ENCODE peak calls at places on chromosomes 13 and 19, in six cellular contexts. One of them, this sample, is unnamed.

GRCh38 chr13:68124437-68125086 is 894.4 kb upstream of the PCDH9 start:
- DNase-seq in AG10803: no peak
- DNase-seq in NCI-H1105 treated with DMSO at 0.1 percent for 48 hours: no peak
- DNase-seq in COLO829: no peak
- DNase-seq in activated CD4-positive, alpha-beta T cell treated with anti-CD3 and anti-CD28 coated beads, Interleukin-2, amount 50 U/mL, for 24 hours: no peak
- DNase-seq in dermis microvascular lymphatic vessel endothelial cell: no peak
- DNase-seq in this sample: no peak

GRCh38 chr19:2983351-2984195 is 6.2 kb downstream of the TLE6 start:
- DNase-seq in AG10803: peak; percentile 96
- DNase-seq in NCI-H1105 treated with DMSO at 0.1 percent for 48 hours: peak; percentile 92
- DNase-seq in COLO829: no peak
- DNase-seq in activated CD4-positive, alpha-beta T cell treated with anti-CD3 and anti-CD28 coated beads, Interleukin-2, amount 50 U/mL, for 24 hours: no peak
- DNase-seq in dermis microvascular lymphatic vessel endothelial cell: no peak
- DNase-seq in this sample: peak; percentile 91

GRCh38 chr19:7534531-7534980 is 961 bp upstream of the PNPLA6 start:
- DNase-seq in AG10803: peak; percentile 81
- DNase-seq in NCI-H1105 treated with DMSO at 0.1 percent for 48 hours: peak; percentile 32
- DNase-seq in COLO829: no peak
- DNase-seq in activated CD4-positive, alpha-beta T cell treated with anti-CD3 and anti-CD28 coated beads, Interleukin-2, amount 50 U/mL, for 24 hours: no peak
- DNase-seq in dermis microvascular lymphatic vessel endothelial cell: peak; percentile 55
- DNase-seq in this sample: no peak

GRCh38 chr13:47415048-47415447 is 518.2 kb upstream of the HTR2A start:
- DNase-seq in AG10803: peak; percentile 82
- DNase-seq in NCI-H1105 treated with DMSO at 0.1 percent for 48 hours: no peak
- DNase-seq in COLO829: no peak
- DNase-seq in activated CD4-positive, alpha-beta T cell treated with anti-CD3 and anti-CD28 coated beads, Interleukin-2, amount 50 U/mL, for 24 hours: no peak
- DNase-seq in dermis microvascular lymphatic vessel endothelial cell: no peak
- DNase-seq in this sample: no peak

GRCh38 chr13:59413121-59413520 is 750.6 kb downstream of the DIAPH3 start:
- DNase-seq in AG10803: no peak
- DNase-seq in NCI-H1105 treated with DMSO at 0.1 percent for 48 hours: no peak
- DNase-seq in COLO829: no peak
- DNase-seq in activated CD4-positive, alpha-beta T cell treated with anti-CD3 and anti-CD28 coated beads, Interleukin-2, amount 50 U/mL, for 24 hours: no peak
- DNase-seq in dermis microvascular lymphatic vessel endothelial cell: no peak
- DNase-seq in this sample: no peak

GRCh38 chr19:15892012-15892411 is 5.9 kb downstream of the CYP4F2 start:
- DNase-seq in AG10803: no peak
- DNase-seq in NCI-H1105 treated with DMSO at 0.1 percent for 48 hours: no peak
- DNase-seq in COLO829: no peak
- DNase-seq in activated CD4-positive, alpha-beta T cell treated with anti-CD3 and anti-CD28 coated beads, Interleukin-2, amount 50 U/mL, for 24 hours: no peak
- DNase-seq in dermis microvascular lymphatic vessel endothelial cell: no peak
- DNase-seq in this sample: no peak

GRCh38 chr19:33225458-33225925 is at the start of gene SLC7A10:
- DNase-seq in AG10803: no peak
- DNase-seq in NCI-H1105 treated with DMSO at 0.1 percent for 48 hours: no peak
- DNase-seq in COLO829: no peak
- DNase-seq in activated CD4-positive, alpha-beta T cell treated with anti-CD3 and anti-CD28 coated beads, Interleukin-2, amount 50 U/mL, for 24 hours: no peak
- DNase-seq in dermis microvascular lymphatic vessel endothelial cell: no peak
- DNase-seq in this sample: no peak

GRCh38 chr13:105070452-105070851 is 1465.0 kb downstream of the EFNB2 start:
- DNase-seq in AG10803: no peak
- DNase-seq in NCI-H1105 treated with DMSO at 0.1 percent for 48 hours: no peak
- DNase-seq in COLO829: no peak
- DNase-seq in activated CD4-positive, alpha-beta T cell treated with anti-CD3 and anti-CD28 coated beads, Interleukin-2, amount 50 U/mL, for 24 hours: no peak
- DNase-seq in dermis microvascular lymphatic vessel endothelial cell: no peak
- DNase-seq in this sample: no peak

GRCh38 chr13:67662997-67663396 is 432.9 kb upstream of the PCDH9 start:
- DNase-seq in AG10803: no peak
- DNase-seq in NCI-H1105 treated with DMSO at 0.1 percent for 48 hours: no peak
- DNase-seq in COLO829: no peak
- DNase-seq in activated CD4-positive, alpha-beta T cell treated with anti-CD3 and anti-CD28 coated beads, Interleukin-2, amount 50 U/mL, for 24 hours: no peak
- DNase-seq in dermis microvascular lymphatic vessel endothelial cell: no peak
- DNase-seq in this sample: no peak

GRCh38 chr19:34172661-34173144 is 399 bp downstream of the LSM14A start:
- DNase-seq in AG10803: no peak
- DNase-seq in NCI-H1105 treated with DMSO at 0.1 percent for 48 hours: no peak
- DNase-seq in COLO829: no peak
- DNase-seq in activated CD4-positive, alpha-beta T cell treated with anti-CD3 and anti-CD28 coated beads, Interleukin-2, amount 50 U/mL, for 24 hours: no peak
- DNase-seq in dermis microvascular lymphatic vessel endothelial cell: no peak
- DNase-seq in this sample: no peak

GRCh38 chr19:13160557-13160956 is 10.3 kb downstream of the IER2 start:
- DNase-seq in AG10803: peak; percentile 67
- DNase-seq in NCI-H1105 treated with DMSO at 0.1 percent for 48 hours: no peak
- DNase-seq in COLO829: no peak
- DNase-seq in activated CD4-positive, alpha-beta T cell treated with anti-CD3 and anti-CD28 coated beads, Interleukin-2, amount 50 U/mL, for 24 hours: no peak
- DNase-seq in dermis microvascular lymphatic vessel endothelial cell: no peak
- DNase-seq in this sample: no peak

GRCh38 chr19:13899393-13899792 is 6.5 kb downstream of the BRME1 start:
- DNase-seq in AG10803: no peak
- DNase-seq in NCI-H1105 treated with DMSO at 0.1 percent for 48 hours: no peak
- DNase-seq in COLO829: no peak
- DNase-seq in activated CD4-positive, alpha-beta T cell treated with anti-CD3 and anti-CD28 coated beads, Interleukin-2, amount 50 U/mL, for 24 hours: no peak
- DNase-seq in dermis microvascular lymphatic vessel endothelial cell: no peak
- DNase-seq in this sample: no peak

GRCh38 chr13:53783466-53783865 is 754.9 kb downstream of the OLFM4 start:
- DNase-seq in AG10803: no peak
- DNase-seq in NCI-H1105 treated with DMSO at 0.1 percent for 48 hours: peak; percentile 78
- DNase-seq in COLO829: no peak
- DNase-seq in activated CD4-positive, alpha-beta T cell treated with anti-CD3 and anti-CD28 coated beads, Interleukin-2, amount 50 U/mL, for 24 hours: no peak
- DNase-seq in dermis microvascular lymphatic vessel endothelial cell: no peak
- DNase-seq in this sample: peak; percentile 2

GRCh38 chr13:54226866-54227265 is 1198.3 kb downstream of the OLFM4 start:
- DNase-seq in AG10803: no peak
- DNase-seq in NCI-H1105 treated with DMSO at 0.1 percent for 48 hours: no peak
- DNase-seq in COLO829: peak; percentile 93
- DNase-seq in activated CD4-positive, alpha-beta T cell treated with anti-CD3 and anti-CD28 coated beads, Interleukin-2, amount 50 U/mL, for 24 hours: no peak
- DNase-seq in dermis microvascular lymphatic vessel endothelial cell: no peak
- DNase-seq in this sample: no peak

GRCh38 chr13:28313579-28313978 is 175.2 kb downstream of the PAN3 start:
- DNase-seq in AG10803: peak; percentile 40
- DNase-seq in NCI-H1105 treated with DMSO at 0.1 percent for 48 hours: no peak
- DNase-seq in COLO829: no peak
- DNase-seq in activated CD4-positive, alpha-beta T cell treated with anti-CD3 and anti-CD28 coated beads, Interleukin-2, amount 50 U/mL, for 24 hours: no peak
- DNase-seq in dermis microvascular lymphatic vessel endothelial cell: no peak
- DNase-seq in this sample: no peak

GRCh38 chr13:48579167-48579918 is 46.5 kb upstream of the RCBTB2 start:
- DNase-seq in AG10803: no peak
- DNase-seq in NCI-H1105 treated with DMSO at 0.1 percent for 48 hours: peak; percentile 44
- DNase-seq in COLO829: no peak
- DNase-seq in activated CD4-positive, alpha-beta T cell treated with anti-CD3 and anti-CD28 coated beads, Interleukin-2, amount 50 U/mL, for 24 hours: no peak
- DNase-seq in dermis microvascular lymphatic vessel endothelial cell: no peak
- DNase-seq in this sample: no peak

GRCh38 chr13:79373916-79374315 is 32.1 kb downstream of the RBM26 start:
- DNase-seq in AG10803: no peak
- DNase-seq in NCI-H1105 treated with DMSO at 0.1 percent for 48 hours: no peak
- DNase-seq in COLO829: no peak
- DNase-seq in activated CD4-positive, alpha-beta T cell treated with anti-CD3 and anti-CD28 coated beads, Interleukin-2, amount 50 U/mL, for 24 hours: no peak
- DNase-seq in dermis microvascular lymphatic vessel endothelial cell: no peak
- DNase-seq in this sample: no peak

GRCh38 chr13:91236182-91236581 is 111.3 kb upstream of the MIR17HG start:
- DNase-seq in AG10803: no peak
- DNase-seq in NCI-H1105 treated with DMSO at 0.1 percent for 48 hours: no peak
- DNase-seq in COLO829: no peak
- DNase-seq in activated CD4-positive, alpha-beta T cell treated with anti-CD3 and anti-CD28 coated beads, Interleukin-2, amount 50 U/mL, for 24 hours: no peak
- DNase-seq in dermis microvascular lymphatic vessel endothelial cell: no peak
- DNase-seq in this sample: no peak

GRCh38 chr19:17807731-17808316 is 12.9 kb downstream of the B3GNT3 start:
- DNase-seq in AG10803: no peak
- DNase-seq in NCI-H1105 treated with DMSO at 0.1 percent for 48 hours: no peak
- DNase-seq in COLO829: no peak
- DNase-seq in activated CD4-positive, alpha-beta T cell treated with anti-CD3 and anti-CD28 coated beads, Interleukin-2, amount 50 U/mL, for 24 hours: no peak
- DNase-seq in dermis microvascular lymphatic vessel endothelial cell: no peak
- DNase-seq in this sample: no peak

GRCh38 chr13:112071011-112071901 is 4.3 kb downstream of the SOX1 start:
- DNase-seq in AG10803: no peak
- DNase-seq in NCI-H1105 treated with DMSO at 0.1 percent for 48 hours: peak; percentile 94
- DNase-seq in COLO829: no peak
- DNase-seq in activated CD4-positive, alpha-beta T cell treated with anti-CD3 and anti-CD28 coated beads, Interleukin-2, amount 50 U/mL, for 24 hours: no peak
- DNase-seq in dermis microvascular lymphatic vessel endothelial cell: no peak
- DNase-seq in this sample: peak; percentile 68

GRCh38 chr19:11008111-11008510 is 47.3 kb downstream of the SMARCA4 start:
- DNase-seq in AG10803: no peak
- DNase-seq in NCI-H1105 treated with DMSO at 0.1 percent for 48 hours: no peak
- DNase-seq in COLO829: no peak
- DNase-seq in activated CD4-positive, alpha-beta T cell treated with anti-CD3 and anti-CD28 coated beads, Interleukin-2, amount 50 U/mL, for 24 hours: no peak
- DNase-seq in dermis microvascular lymphatic vessel endothelial cell: no peak
- DNase-seq in this sample: no peak

GRCh38 chr19:44875666-44876418 is 15.2 kb upstream of the TOMM40 start:
- DNase-seq in AG10803: peak; percentile 9
- DNase-seq in NCI-H1105 treated with DMSO at 0.1 percent for 48 hours: no peak
- DNase-seq in COLO829: no peak
- DNase-seq in activated CD4-positive, alpha-beta T cell treated with anti-CD3 and anti-CD28 coated beads, Interleukin-2, amount 50 U/mL, for 24 hours: no peak
- DNase-seq in dermis microvascular lymphatic vessel endothelial cell: no peak
- DNase-seq in this sample: no peak

GRCh38 chr13:88586263-88586662 is 915.1 kb downstream of the SLITRK5 start:
- DNase-seq in AG10803: no peak
- DNase-seq in NCI-H1105 treated with DMSO at 0.1 percent for 48 hours: no peak
- DNase-seq in COLO829: no peak
- DNase-seq in activated CD4-positive, alpha-beta T cell treated with anti-CD3 and anti-CD28 coated beads, Interleukin-2, amount 50 U/mL, for 24 hours: no peak
- DNase-seq in dermis microvascular lymphatic vessel endothelial cell: no peak
- DNase-seq in this sample: no peak

GRCh38 chr19:45693168-45693788 is 812 bp downstream of the QPCTL start:
- DNase-seq in AG10803: peak; percentile 61
- DNase-seq in NCI-H1105 treated with DMSO at 0.1 percent for 48 hours: peak; percentile 58
- DNase-seq in COLO829: peak; percentile 74
- DNase-seq in activated CD4-positive, alpha-beta T cell treated with anti-CD3 and anti-CD28 coated beads, Interleukin-2, amount 50 U/mL, for 24 hours: peak; percentile 66
- DNase-seq in dermis microvascular lymphatic vessel endothelial cell: peak; percentile 50
- DNase-seq in this sample: peak; percentile 16

GRCh38 chr19:56315076-56315828 is 613 bp upstream of the ZSCAN5A start:
- DNase-seq in AG10803: peak; percentile 97
- DNase-seq in NCI-H1105 treated with DMSO at 0.1 percent for 48 hours: peak; percentile 98
- DNase-seq in COLO829: peak; percentile 98
- DNase-seq in activated CD4-positive, alpha-beta T cell treated with anti-CD3 and anti-CD28 coated beads, Interleukin-2, amount 50 U/mL, for 24 hours: peak; percentile 78
- DNase-seq in dermis microvascular lymphatic vessel endothelial cell: peak; percentile 96
- DNase-seq in this sample: peak; percentile 96

This sample was measured in DMS79.